ENCODE peak calls at places on chromosome 16, in seven cellular contexts. One of them, this sample, is unnamed.

GRCh38 chr16:67781548-67781921 is 24.8 kb downstream of the RANBP10 start:
- DNase-seq in stromal cell of bone marrow: no peak
- DNase-seq in Calu3: no peak
- DNase-seq in caudate nucleus: no peak
- DNase-seq in stimulated activated CD4-positive, alpha-beta T cell treated with anti-CD3 and anti-CD28 coated beads, Interleukin-2, amount 100 ng/mL, for 24 hours: no peak
- DNase-seq in HT1080: no peak
- DNase-seq in H54: no peak
- DNase-seq in this sample: no peak

GRCh38 chr16:84059946-84060901 is 17.6 kb upstream of the SLC38A8 start:
- DNase-seq in stromal cell of bone marrow: no peak
- DNase-seq in Calu3: no peak
- DNase-seq in caudate nucleus: no peak
- DNase-seq in stimulated activated CD4-positive, alpha-beta T cell treated with anti-CD3 and anti-CD28 coated beads, Interleukin-2, amount 100 ng/mL, for 24 hours: no peak
- DNase-seq in HT1080: no peak
- DNase-seq in H54: no peak
- DNase-seq in this sample: no peak

GRCh38 chr16:87582221-87582965 is 19.9 kb upstream of the JPH3 start:
- DNase-seq in stromal cell of bone marrow: peak
- DNase-seq in Calu3: peak
- DNase-seq in caudate nucleus: no peak
- DNase-seq in stimulated activated CD4-positive, alpha-beta T cell treated with anti-CD3 and anti-CD28 coated beads, Interleukin-2, amount 100 ng/mL, for 24 hours: no peak
- DNase-seq in HT1080: no peak
- DNase-seq in H54: peak
- DNase-seq in this sample: no peak

GRCh38 chr16:85227924-85228462 is 115.7 kb upstream of the CIBAR2 start:
- DNase-seq in stromal cell of bone marrow: no peak
- DNase-seq in Calu3: no peak
- DNase-seq in caudate nucleus: no peak
- DNase-seq in stimulated activated CD4-positive, alpha-beta T cell treated with anti-CD3 and anti-CD28 coated beads, Interleukin-2, amount 100 ng/mL, for 24 hours: no peak
- DNase-seq in HT1080: no peak
- DNase-seq in H54: no peak
- DNase-seq in this sample: no peak

GRCh38 chr16:22317625-22318024 is 20.4 kb downstream of the POLR3E start:
- DNase-seq in stromal cell of bone marrow: no peak
- DNase-seq in Calu3: no peak
- DNase-seq in caudate nucleus: no peak
- DNase-seq in stimulated activated CD4-positive, alpha-beta T cell treated with anti-CD3 and anti-CD28 coated beads, Interleukin-2, amount 100 ng/mL, for 24 hours: no peak
- DNase-seq in HT1080: no peak
- DNase-seq in H54: no peak
- DNase-seq in this sample: no peak

GRCh38 chr16:10880609-10881452 is 3.8 kb downstream of the CIITA start:
- DNase-seq in stromal cell of bone marrow: no peak
- DNase-seq in Calu3: no peak
- DNase-seq in caudate nucleus: no peak
- DNase-seq in stimulated activated CD4-positive, alpha-beta T cell treated with anti-CD3 and anti-CD28 coated beads, Interleukin-2, amount 100 ng/mL, for 24 hours: no peak
- DNase-seq in HT1080: no peak
- DNase-seq in H54: no peak
- DNase-seq in this sample: no peak

GRCh38 chr16:67284699-67285646 is 5.6 kb downstream of the PLEKHG4 start:
- DNase-seq in stromal cell of bone marrow: no peak
- DNase-seq in Calu3: peak
- DNase-seq in caudate nucleus: no peak
- DNase-seq in stimulated activated CD4-positive, alpha-beta T cell treated with anti-CD3 and anti-CD28 coated beads, Interleukin-2, amount 100 ng/mL, for 24 hours: no peak
- DNase-seq in HT1080: peak
- DNase-seq in H54: peak
- DNase-seq in this sample: peak

GRCh38 chr16:11674818-11675560 is 6.7 kb downstream of the SNN start:
- DNase-seq in stromal cell of bone marrow: no peak
- DNase-seq in Calu3: peak
- DNase-seq in caudate nucleus: no peak
- DNase-seq in stimulated activated CD4-positive, alpha-beta T cell treated with anti-CD3 and anti-CD28 coated beads, Interleukin-2, amount 100 ng/mL, for 24 hours: no peak
- DNase-seq in HT1080: no peak
- DNase-seq in H54: no peak
- DNase-seq in this sample: no peak

GRCh38 chr16:53518550-53519416 is 15.8 kb upstream of the AKTIP start:
- DNase-seq in stromal cell of bone marrow: no peak
- DNase-seq in Calu3: no peak
- DNase-seq in caudate nucleus: no peak
- DNase-seq in stimulated activated CD4-positive, alpha-beta T cell treated with anti-CD3 and anti-CD28 coated beads, Interleukin-2, amount 100 ng/mL, for 24 hours: peak
- DNase-seq in HT1080: peak
- DNase-seq in H54: no peak
- DNase-seq in this sample: no peak

This sample was measured in posterior cingulate gyrus.